ENCODE peak calls at places on chromosomes 1 and 21, in six cellular contexts. J, L, E, H, F and S are unnamed samples.

GRCh38 chr1:20723537-20724363 is 5.9 kb upstream of the KIF17 start:
- DNase-seq in E (no peak), J (no peak), H (no peak), L (no peak), F (no peak), S (no peak)

GRCh38 chr1:209227941-209228340 is 355.6 kb upstream of the CAMK1G start:
- DNase-seq in E (no peak), L (no peak), J (no peak), F (no peak), H (no peak), S (no peak)

GRCh38 chr1:15719721-15720120 is 16.3 kb upstream of the SLC25A34 start:
- DNase-seq in J (no peak), H (no peak), F (no peak), L (no peak), E (no peak), S (no peak)

GRCh38 chr21:31098576-31099005 is 60.3 kb upstream of the KRTAP19-8 start:
- DNase-seq in H (peak; percentile 57), J (peak; percentile 16), F (peak; percentile 25), E (no peak), L (no peak), S (peak; percentile 59)

GRCh38 chr1:221541296-221541695 is 200.6 kb downstream of the DUSP10 start:
- DNase-seq in E (no peak), F (no peak), J (no peak), H (no peak), L (no peak), S (no peak)

GRCh38 chr1:110898734-110899457 is 25.9 kb downstream of the CD53 start:
- DNase-seq in E (no peak), L (no peak), F (no peak), H (no peak), J (no peak), S (no peak)

GRCh38 chr1:61084560-61084991 is 2.2 kb downstream of the NFIA start:
- DNase-seq in F (no peak), H (no peak), E (no peak), L (no peak), J (no peak), S (no peak)

GRCh38 chr1:119947468-119947867 is 51.2 kb upstream of the ADAM30 start:
- DNase-seq in J (peak; percentile 94), F (no peak), L (peak; percentile 80), H (no peak), E (no peak), S (no peak)

GRCh38 chr1:151199860-151200581 is 1.7 kb downstream of the PIP5K1A start:
- DNase-seq in H (no peak), L (peak; percentile 18), J (peak; percentile 94), E (peak; percentile 94), F (no peak), S (no peak)

GRCh38 chr1:13825033-13825432 is 125.0 kb downstream of the PRDM2 start:
- DNase-seq in J (no peak), L (no peak), H (no peak), F (no peak), E (no peak), S (no peak)

GRCh38 chr1:5914676-5915285 is 77.4 kb downstream of the NPHP4 start:
- DNase-seq in H (no peak), L (no peak), J (no peak), F (no peak), E (no peak), S (no peak)

GRCh38 chr1:165841582-165842362 is 14.4 kb downstream of the UCK2 start:
- DNase-seq in H (no peak), F (no peak), J (no peak), E (peak; percentile 49), L (no peak), S (no peak)

GRCh38 chr1:2499986-2500596 is 24.0 kb downstream of the PLCH2 start:
- DNase-seq in H (no peak), E (no peak), J (no peak), F (peak; percentile 78), L (no peak), S (no peak)

GRCh38 chr1:73331726-73332125 is 866.2 kb downstream of the LRRIQ3 start:
- DNase-seq in E (no peak), L (no peak), H (no peak), J (no peak), F (no peak), S (no peak)

GRCh38 chr1:241532173-241532553 is at the start of gene KMO:
- DNase-seq in L (no peak), H (no peak), F (no peak), J (no peak), E (no peak), S (no peak)

GRCh38 chr1:216600730-216601426 is 122.4 kb downstream of the ESRRG start:
- DNase-seq in F (peak; percentile 24), J (peak; percentile 62), E (no peak), L (peak; percentile 46), H (no peak), S (peak; percentile 87)

GRCh38 chr1:225818229-225818628 is 8.3 kb downstream of the EPHX1 start:
- DNase-seq in L (no peak), E (no peak), H (no peak), F (no peak), J (no peak), S (no peak)

GRCh38 chr1:30789388-30790255 is 32.0 kb upstream of the LAPTM5 start:
- DNase-seq in L (no peak), J (no peak), H (no peak), F (no peak), E (no peak), S (no peak)

GRCh38 chr1:232634086-232634485 is 4.2 kb upstream of the SIPA1L2 start:
- DNase-seq in J (no peak), H (no peak), F (no peak), L (no peak), E (no peak), S (no peak)

GRCh38 chr21:36209626-36210171 is 53.1 kb downstream of the DOP1B start:
- DNase-seq in E (peak; percentile 72), J (peak; percentile 35), L (peak; percentile 36), F (peak; percentile 20), H (no peak), S (no peak)

GRCh38 chr1:214584805-214585766 is 17.9 kb upstream of the CENPF start:
- DNase-seq in F (no peak), H (no peak), L (no peak), J (no peak), E (peak; percentile 81), S (no peak)

GRCh38 chr21:35578350-35578782 is 482.0 kb downstream of the SETD4 start:
- DNase-seq in J (no peak), E (peak; percentile 24), H (no peak), L (peak; percentile 66), F (no peak), S (no peak)

GRCh38 chr1:169999357-169999756 is 75.1 kb downstream of the KIFAP3 start:
- DNase-seq in J (peak; percentile 84), H (no peak), E (peak; percentile 28), L (peak; percentile 39), F (no peak), S (peak; percentile 3)

GRCh38 chr1:222334026-222334680 is 213.8 kb downstream of the HHIPL2 start:
- DNase-seq in J (peak; percentile 57), H (no peak), L (no peak), E (peak; percentile 74), F (no peak), S (no peak)